ENCODE peak calls at places on chromosomes 2 and 18, in four cellular contexts. B is HS-5, D is Calu3, U is T follicular helper cell. J is an unnamed sample.

GRCh38 chr18:9712606-9713005 is 4.5 kb downstream of the RAB31 start:
- DNase-seq in B (no peak), D (no peak), U (no peak), J (no peak)

GRCh38 chr2:9201185-9201891 is 5.3 kb upstream of the ASAP2 start:
- DNase-seq in B (peak), D (no peak), U (no peak), J (no peak)

GRCh38 chr18:61731169-61731568 is 161.6 kb downstream of the RNF152 start:
- DNase-seq in B (no peak), D (no peak), U (no peak), J (no peak)

GRCh38 chr2:191023235-191023679 is 9.3 kb upstream of the STAT1 start:
- DNase-seq in B (no peak), D (no peak), U (no peak), J (no peak)

GRCh38 chr2:168705534-168706470 is 96.6 kb upstream of the NOSTRIN start:
- DNase-seq in B (no peak), D (no peak), U (no peak), J (no peak)

GRCh38 chr2:204665244-204665643 is 120.0 kb downstream of the PARD3B start:
- DNase-seq in B (peak), D (no peak), U (no peak), J (no peak)

GRCh38 chr18:51437280-51438271 is 240.1 kb upstream of the MEX3C start:
- DNase-seq in B (no peak), D (peak), U (no peak), J (no peak)

GRCh38 chr2:120436460-120436739 is 90.5 kb downstream of the INHBB start:
- DNase-seq in B (no peak), D (no peak), U (no peak), J (no peak)

GRCh38 chr2:238459081-238459629 is 32.4 kb downstream of the ASB1 start:
- DNase-seq in B (no peak), D (no peak), U (no peak), J (no peak)

GRCh38 chr2:64120928-64121327 is 23.3 kb downstream of the PELI1 start:
- DNase-seq in B (no peak), D (peak), U (no peak), J (no peak)

GRCh38 chr18:54718436-54718773 is 109.9 kb upstream of the RAB27B start:
- DNase-seq in B (no peak), D (no peak), U (no peak), J (no peak)

GRCh38 chr2:20037660-20038059 is 13.8 kb downstream of the LAPTM4A start:
- DNase-seq in B (no peak), D (no peak), U (no peak), J (no peak)

GRCh38 chr2:97966545-97967215 is 29.1 kb downstream of the TMEM131 start:
- DNase-seq in B (no peak), D (no peak), U (no peak), J (peak)

GRCh38 chr2:54106631-54107454 is 8.6 kb upstream of the ACYP2 start:
- DNase-seq in B (no peak), D (peak), U (peak), J (peak)

GRCh38 chr2:3169106-3169870 is 208.3 kb downstream of the EIPR1 start:
- DNase-seq in B (no peak), D (no peak), U (no peak), J (no peak)

GRCh38 chr2:17858064-17858463 is 20.4 kb upstream of the KCNS3 start:
- DNase-seq in B (no peak), D (no peak), U (no peak), J (no peak)

GRCh38 chr2:8154936-8155335 is 526.9 kb upstream of the ID2 start:
- DNase-seq in B (no peak), D (no peak), U (no peak), J (no peak)

GRCh38 chr18:35432565-35433001 is 55.4 kb upstream of the ZNF396 start:
- DNase-seq in B (no peak), D (no peak), U (no peak), J (no peak)

GRCh38 chr2:109032229-109032800 is 43.3 kb upstream of the EDAR start:
- DNase-seq in B (no peak), D (no peak), U (peak), J (no peak)

GRCh38 chr2:69988086-69988635 is 26.7 kb upstream of the ASPRV1 start:
- DNase-seq in B (no peak), D (no peak), U (no peak), J (no peak)

GRCh38 chr2:239223330-239224248 is 177.2 kb downstream of the HDAC4 start:
- DNase-seq in B (no peak), D (no peak), U (no peak), J (no peak)

GRCh38 chr2:85712261-85712660 is 18.1 kb downstream of the GNLY start:
- DNase-seq in B (no peak), D (no peak), U (no peak), J (no peak)